ENCODE peak calls at places on chromosomes 7 and 10, in seven cellular contexts. P is endothelial cell of umbilical vein, T is HCT116, V is K562, O is SK-N-SH, R is GM12878, X is HepG2. U is an unnamed sample.

GRCh38 chr10:89367529-89367928 is 10.3 kb upstream of the IFIT1B start:
- DNase-seq in P (no peak), T (no peak), V (no peak), O (no peak), R (peak), X (no peak), U (no peak)

GRCh38 chr7:140592957-140593356 is 47.7 kb downstream of the DENND2A start:
- DNase-seq in P (no peak), T (no peak), V (no peak), O (no peak), R (peak), X (no peak), U (no peak)

GRCh38 chr7:8436965-8437364 is 3.6 kb downstream of the NXPH1 start:
- DNase-seq in P (peak), T (peak), V (peak), O (no peak), R (peak), X (peak), U (peak)

GRCh38 chr10:5466451-5466996 is 32.8 kb downstream of the CALML5 start:
- DNase-seq in P (no peak), T (no peak), V (peak), O (no peak), R (no peak), X (peak), U (peak)

GRCh38 chr10:110206988-110207804 is at the start of gene MXI1:
- DNase-seq in P (peak), T (peak), V (peak), O (peak), R (no peak), X (peak), U (peak)

GRCh38 chr7:20199015-20199737 is 18.0 kb downstream of the MACC1 start:
- DNase-seq in P (peak), T (peak), V (peak), O (peak), R (peak), X (no peak), U (no peak)

GRCh38 chr7:135192914-135193536 is 18.3 kb downstream of the WDR91 start:
- DNase-seq in P (no peak), T (no peak), V (no peak), O (no peak), R (no peak), X (no peak), U (no peak)

GRCh38 chr7:92402920-92403759 is 44.1 kb upstream of the GATAD1 start:
- DNase-seq in P (no peak), T (no peak), V (no peak), O (no peak), R (no peak), X (no peak), U (peak)

GRCh38 chr10:4941540-4942330 is 21.5 kb upstream of the AKR1C1 start:
- DNase-seq in P (peak), T (no peak), V (peak), O (no peak), R (no peak), X (peak), U (no peak)

GRCh38 chr7:99833289-99833877 is 5.6 kb downstream of the CYP3A43 start:
- DNase-seq in P (peak), T (no peak), V (no peak), O (no peak), R (no peak), X (no peak), U (no peak)

GRCh38 chr10:79928028-79928583 is 20.8 kb downstream of the SFTPD start:
- DNase-seq in P (no peak), T (no peak), V (peak), O (no peak), R (no peak), X (no peak), U (no peak)

GRCh38 chr7:33836797-33837355 is 68.5 kb upstream of the BMPER start:
- DNase-seq in P (no peak), T (peak), V (peak), O (peak), R (no peak), X (no peak), U (peak)

GRCh38 chr7:80722596-80723141 is 84.2 kb downstream of the CD36 start:
- DNase-seq in P (peak), T (peak), V (no peak), O (no peak), R (no peak), X (peak), U (peak)

GRCh38 chr10:30091136-30091535 is 31.8 kb upstream of the JCAD start:
- DNase-seq in P (no peak), T (no peak), V (no peak), O (no peak), R (no peak), X (no peak), U (no peak)

GRCh38 chr10:70269741-70270140 is 14.1 kb downstream of the NPFFR1 start:
- DNase-seq in P (no peak), T (no peak), V (no peak), O (no peak), R (no peak), X (no peak), U (no peak)

GRCh38 chr7:117068511-117069155 is 115.3 kb downstream of the ST7 start:
- DNase-seq in P (peak), T (no peak), V (no peak), O (peak), R (no peak), X (no peak), U (peak)

GRCh38 chr10:28845009-28845682 is 167.8 kb downstream of the BAMBI start:
- DNase-seq in P (no peak), T (no peak), V (no peak), O (no peak), R (no peak), X (no peak), U (no peak)

GRCh38 chr7:135448753-135449152 is 61.1 kb downstream of the CNOT4 start:
- DNase-seq in P (peak), T (no peak), V (no peak), O (no peak), R (no peak), X (no peak), U (no peak)

GRCh38 chr10:45454262-45454661 is 80.2 kb downstream of the ALOX5 start:
- DNase-seq in P (peak), T (no peak), V (no peak), O (no peak), R (no peak), X (no peak), U (no peak)

GRCh38 chr10:45453639-45454250 is 79.7 kb downstream of the ALOX5 start:
- DNase-seq in P (no peak), T (no peak), V (no peak), O (no peak), R (no peak), X (no peak), U (no peak)

GRCh38 chr10:45452268-45452667 is 78.3 kb downstream of the ALOX5 start:
- DNase-seq in P (no peak), T (no peak), V (no peak), O (no peak), R (no peak), X (no peak), U (no peak)

GRCh38 chr10:45451407-45451806 is 77.4 kb downstream of the ALOX5 start:
- DNase-seq in P (no peak), T (no peak), V (no peak), O (no peak), R (no peak), X (peak), U (no peak)

GRCh38 chr10:45452743-45453452 is 78.9 kb downstream of the ALOX5 start:
- DNase-seq in P (no peak), T (no peak), V (no peak), O (no peak), R (no peak), X (no peak), U (no peak)
- TF ChIP-seq POLR2AphosphoS5 in P (no peak), T (no peak), V (no peak), O (no peak), R (no peak), X (no peak), U (no peak)

DNA sequence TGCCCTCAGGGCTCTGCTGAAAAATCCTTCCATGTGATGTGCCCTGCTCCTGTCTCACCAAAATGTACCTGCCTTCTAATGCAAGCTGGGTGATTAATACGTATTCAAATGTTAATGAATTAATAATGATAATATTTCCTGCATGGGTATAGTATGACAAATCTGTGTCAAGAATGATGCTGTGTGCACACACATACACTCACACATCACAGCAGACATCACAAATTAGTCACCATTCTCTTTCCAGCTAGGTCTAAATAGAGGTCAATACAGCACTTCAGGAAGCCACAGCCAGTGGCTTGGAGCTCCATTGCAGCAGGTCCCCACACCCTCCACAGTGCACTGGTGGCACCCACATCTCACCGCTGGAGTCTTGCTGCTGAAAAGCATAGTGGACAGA is 681.2 kb upstream of the NRP1 start:
- DNase-seq in P (no peak), T (no peak), V (no peak), O (no peak), R (no peak), X (no peak), U (no peak)
- H3K4me2 ChIP-seq in P (no peak), T (no peak), V (no peak), O (no peak), R (no peak), X (no peak), U (no peak)

DNA sequence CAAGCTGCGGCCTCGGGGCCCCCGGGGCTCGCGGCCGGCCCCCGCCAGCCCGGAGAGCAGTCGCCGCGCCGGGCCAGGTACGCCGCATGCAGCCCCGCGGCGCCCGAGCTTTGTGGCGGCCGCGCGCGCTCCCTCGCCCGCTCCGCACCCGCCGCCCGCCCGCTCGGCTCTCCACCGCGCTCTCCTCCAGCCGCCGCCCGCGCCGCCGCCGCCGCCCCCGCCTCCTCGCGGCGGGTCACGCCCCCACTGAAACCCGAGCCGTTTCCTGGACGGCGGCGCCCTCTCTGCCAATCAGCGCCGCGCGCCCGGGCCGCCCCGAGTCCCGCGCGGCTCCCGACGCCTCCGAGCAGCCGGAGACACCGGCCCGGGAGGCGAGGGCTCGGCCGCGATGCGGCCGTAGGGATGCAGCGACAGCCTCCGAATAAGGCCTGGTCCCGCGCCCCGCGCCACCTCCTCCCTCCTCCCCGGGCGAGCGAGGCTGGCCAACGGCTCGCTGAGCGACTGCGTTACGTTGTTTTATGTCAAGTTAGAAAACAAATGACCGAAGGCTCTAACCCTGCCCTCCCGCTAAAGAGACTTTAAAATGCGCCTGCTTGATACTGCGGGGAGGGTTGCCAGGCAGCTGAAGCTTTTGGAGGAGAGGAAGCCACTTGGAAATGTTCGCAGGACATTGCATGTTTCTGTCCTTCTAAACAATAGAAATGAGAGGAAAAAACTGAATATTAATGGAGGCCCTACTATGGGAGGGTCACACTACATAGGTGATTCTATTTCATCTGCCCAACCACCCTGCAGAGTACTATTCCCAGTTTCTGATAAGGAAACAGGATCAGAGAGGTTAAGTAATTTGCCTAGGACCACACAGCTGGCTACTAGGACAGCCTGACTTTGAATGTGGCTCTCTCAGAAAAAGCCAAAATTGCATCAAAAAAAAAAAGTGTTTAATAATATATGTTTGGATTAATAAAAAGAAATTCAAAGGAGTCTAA is at the start of gene FGFR2:
- DNase-seq in P (peak), T (peak), V (peak), O (peak), R (no peak), X (peak), U (peak)
- TF ChIP-seq POLR2AphosphoS5 in P (no peak), T (peak), V (no peak), O (no peak), R (no peak), X (no peak), U (peak)

GRCh38 chr7:130890176-130891020 is 156.4 kb upstream of the KLF14 start:
- DNase-seq in P (no peak), T (no peak), V (no peak), O (no peak), R (no peak), X (no peak), U (no peak)
- H3K4me2 ChIP-seq in P (peak), T (peak), V (no peak), O (peak), R (no peak), X (no peak), U (no peak)

DNA sequence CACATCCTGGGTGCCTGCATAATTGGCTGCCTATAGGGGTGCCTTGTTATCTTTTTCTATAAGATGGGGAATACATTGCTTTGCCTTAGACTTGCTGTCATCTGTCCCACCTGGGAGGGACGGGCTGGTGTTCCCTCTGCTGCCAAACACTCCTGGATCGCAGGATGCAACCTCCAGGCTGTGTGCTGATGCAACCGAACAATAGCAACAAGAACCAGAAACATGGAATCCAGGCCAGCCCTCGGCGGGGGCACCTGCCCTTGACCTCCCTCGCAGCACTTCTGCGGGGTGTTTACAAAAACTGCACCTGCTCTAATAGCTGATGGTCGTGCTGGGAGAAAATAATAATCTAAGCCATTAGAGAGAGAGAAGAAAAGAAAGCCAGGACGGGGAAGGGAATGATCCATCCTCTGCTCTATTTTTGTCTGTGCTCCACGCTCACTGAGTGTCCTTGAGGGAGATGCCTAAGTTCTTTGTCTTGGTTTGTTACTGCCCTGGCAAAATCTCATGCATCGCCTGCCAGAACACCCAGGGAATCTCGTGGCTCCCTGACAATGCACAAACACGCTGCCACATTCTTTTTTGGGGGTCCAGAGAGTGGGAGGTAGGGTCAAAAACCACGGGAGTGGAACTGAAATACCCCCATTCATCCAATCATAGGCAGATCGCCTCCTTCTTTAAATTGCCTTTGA is 104.7 kb downstream of the GALNT17 start:
- DNase-seq in P (no peak), T (no peak), V (no peak), O (no peak), R (no peak), X (no peak), U (peak)
- TF ChIP-seq POLR2AphosphoS5 in P (no peak), T (no peak), V (no peak), O (no peak), R (no peak), X (no peak), U (no peak)

GRCh38 chr7:77565917-77566316 is 28.8 kb downstream of the PTPN12 start:
- DNase-seq in P (no peak), T (no peak), V (no peak), O (no peak), R (no peak), X (no peak), U (no peak)

GRCh38 chr7:77571791-77572190 is 34.7 kb downstream of the PTPN12 start:
- DNase-seq in P (no peak), T (no peak), V (no peak), O (no peak), R (no peak), X (no peak), U (no peak)

GRCh38 chr7:77570330-77571011 is 33.4 kb downstream of the PTPN12 start:
- DNase-seq in P (peak), T (no peak), V (no peak), O (no peak), R (no peak), X (peak), U (no peak)

GRCh38 chr7:77566421-77566820 is 29.3 kb downstream of the PTPN12 start:
- DNase-seq in P (no peak), T (no peak), V (no peak), O (no peak), R (no peak), X (no peak), U (peak)

GRCh38 chr7:77569514-77570232 is 32.6 kb downstream of the PTPN12 start:
- DNase-seq in P (peak), T (no peak), V (no peak), O (no peak), R (no peak), X (no peak), U (no peak)
- H3K4me2 ChIP-seq in P (peak), T (no peak), V (no peak), O (peak), R (peak), X (no peak), U (no peak)

DNA sequence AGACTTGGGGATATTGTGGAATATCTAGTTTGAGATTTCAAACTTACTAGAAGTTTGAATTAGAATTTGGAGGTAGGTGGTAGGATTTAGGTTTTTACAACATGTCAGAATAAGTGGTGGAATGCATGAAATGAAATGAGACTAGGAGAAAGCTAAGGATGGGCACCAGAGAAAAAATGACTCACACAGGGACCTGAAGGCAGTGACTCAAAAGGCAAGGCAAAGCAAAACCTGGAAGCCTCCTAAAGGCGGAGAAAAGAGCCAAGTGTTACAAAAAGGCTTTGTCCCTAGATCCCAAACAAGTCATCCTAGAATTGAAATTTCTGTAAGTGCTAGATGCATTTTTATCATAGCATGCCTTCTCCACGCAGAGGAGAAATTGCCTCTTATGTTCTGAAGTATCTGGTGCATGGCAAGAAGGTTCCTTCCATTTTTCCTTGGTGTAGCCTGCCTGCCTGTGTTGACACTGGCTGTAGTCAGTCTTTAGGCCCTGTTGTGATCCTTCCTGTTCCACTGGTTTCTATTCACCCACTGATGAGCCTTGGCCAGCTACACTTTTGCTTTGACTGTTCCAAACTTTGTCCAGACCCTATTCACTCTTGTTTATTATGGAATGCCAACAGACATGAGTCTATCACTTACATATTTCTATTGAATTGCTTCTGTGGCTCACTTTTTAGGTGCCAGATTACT is 109.3 kb downstream of the ETV1 start:
- DNase-seq in P (no peak), T (peak), V (no peak), O (no peak), R (no peak), X (no peak), U (no peak)
- TF ChIP-seq POLR2AphosphoS5 in P (no peak), T (no peak), V (no peak), O (peak), R (no peak), X (no peak), U (no peak)

GRCh38 chr7:141664450-141664849 is 37.5 kb downstream of the DENND11 start:
- DNase-seq in P (no peak), T (no peak), V (no peak), O (no peak), R (no peak), X (no peak), U (no peak)

GRCh38 chr7:141659501-141659900 is 42.5 kb downstream of the DENND11 start:
- DNase-seq in P (no peak), T (no peak), V (no peak), O (no peak), R (no peak), X (no peak), U (no peak)

GRCh38 chr7:141663081-141663510 is 38.9 kb downstream of the DENND11 start:
- DNase-seq in P (peak), T (no peak), V (no peak), O (no peak), R (no peak), X (peak), U (no peak)

GRCh38 chr7:141665208-141666035 is 36.5 kb downstream of the DENND11 start:
- DNase-seq in P (no peak), T (no peak), V (no peak), O (no peak), R (no peak), X (no peak), U (no peak)

GRCh38 chr7:141660259-141660658 is 41.7 kb downstream of the DENND11 start:
- DNase-seq in P (peak), T (no peak), V (no peak), O (no peak), R (no peak), X (no peak), U (no peak)
- H3K4me2 ChIP-seq in P (no peak), T (no peak), V (no peak), O (no peak), R (no peak), X (no peak), U (no peak)